ENCODE peak calls at places on chromosomes 6 and 20, in seven cellular contexts. One of them, this sample, is unnamed.
A peak's percentile ranks its signal among the peaks of the same experiment; 100 is the strongest.

GRCh38 chr6:68040780-68041179 is 594.3 kb upstream of the ADGRB3 start:
- DNase-seq in progenitor cell of endocrine pancreas: no peak
- DNase-seq in osteocyte: no peak
- DNase-seq in SJSA1: no peak
- DNase-seq in NCI-H1694: no peak
- DNase-seq in stromal cell of bone marrow: no peak
- DNase-seq in stimulated activated CD4-positive, alpha-beta T cell treated with anti-CD3 and anti-CD28 coated beads, Interleukin-1b, Interleukin-23, amount 100 ng/mL, for 1 hour: no peak
- DNase-seq in this sample: no peak

GRCh38 chr6:71012871-71013456 is 56.1 kb upstream of the B3GAT2 start:
- DNase-seq in osteocyte: no peak
- DNase-seq in stimulated activated CD4-positive, alpha-beta T cell treated with anti-CD3 and anti-CD28 coated beads, Interleukin-1b, Interleukin-23, amount 100 ng/mL, for 1 hour: no peak
- DNase-seq in SJSA1: peak; percentile 29
- DNase-seq in stromal cell of bone marrow: peak; percentile 25
- DNase-seq in progenitor cell of endocrine pancreas: no peak
- DNase-seq in NCI-H1694: peak; percentile 47
- DNase-seq in this sample: peak; percentile 52

GRCh38 chr6:150373260-150373701 is 4.5 kb downstream of the IYD start:
- DNase-seq in progenitor cell of endocrine pancreas: no peak
- DNase-seq in osteocyte: peak; percentile 17
- DNase-seq in stromal cell of bone marrow: peak; percentile 94
- DNase-seq in NCI-H1694: no peak
- DNase-seq in SJSA1: no peak
- DNase-seq in stimulated activated CD4-positive, alpha-beta T cell treated with anti-CD3 and anti-CD28 coated beads, Interleukin-1b, Interleukin-23, amount 100 ng/mL, for 1 hour: no peak
- DNase-seq in this sample: no peak

GRCh38 chr20:53937330-53937729 is 133.1 kb downstream of the BCAS1 start:
- DNase-seq in progenitor cell of endocrine pancreas: no peak
- DNase-seq in osteocyte: no peak
- DNase-seq in SJSA1: no peak
- DNase-seq in NCI-H1694: no peak
- DNase-seq in stromal cell of bone marrow: no peak
- DNase-seq in stimulated activated CD4-positive, alpha-beta T cell treated with anti-CD3 and anti-CD28 coated beads, Interleukin-1b, Interleukin-23, amount 100 ng/mL, for 1 hour: no peak
- DNase-seq in this sample: no peak

GRCh38 chr6:165117121-165117520 is 192.3 kb downstream of the C6orf118 start:
- DNase-seq in stromal cell of bone marrow: no peak
- DNase-seq in progenitor cell of endocrine pancreas: no peak
- DNase-seq in NCI-H1694: no peak
- DNase-seq in stimulated activated CD4-positive, alpha-beta T cell treated with anti-CD3 and anti-CD28 coated beads, Interleukin-1b, Interleukin-23, amount 100 ng/mL, for 1 hour: no peak
- DNase-seq in osteocyte: no peak
- DNase-seq in SJSA1: peak; percentile 81
- DNase-seq in this sample: no peak

GRCh38 chr6:159758031-159759001 is 3.5 kb upstream of the ACAT2 start:
- DNase-seq in osteocyte: no peak
- DNase-seq in stimulated activated CD4-positive, alpha-beta T cell treated with anti-CD3 and anti-CD28 coated beads, Interleukin-1b, Interleukin-23, amount 100 ng/mL, for 1 hour: no peak
- DNase-seq in progenitor cell of endocrine pancreas: no peak
- DNase-seq in SJSA1: peak; percentile 45
- DNase-seq in stromal cell of bone marrow: no peak
- DNase-seq in NCI-H1694: no peak
- DNase-seq in this sample: no peak

GRCh38 chr20:17660667-17661066 is 21.4 kb downstream of the RRBP1 start:
- DNase-seq in osteocyte: no peak
- DNase-seq in progenitor cell of endocrine pancreas: no peak
- DNase-seq in SJSA1: no peak
- DNase-seq in NCI-H1694: no peak
- DNase-seq in stromal cell of bone marrow: no peak
- DNase-seq in stimulated activated CD4-positive, alpha-beta T cell treated with anti-CD3 and anti-CD28 coated beads, Interleukin-1b, Interleukin-23, amount 100 ng/mL, for 1 hour: no peak
- DNase-seq in this sample: no peak

GRCh38 chr20:15799871-15800270 is 773.4 kb downstream of the KIF16B start:
- DNase-seq in osteocyte: no peak
- DNase-seq in SJSA1: no peak
- DNase-seq in progenitor cell of endocrine pancreas: no peak
- DNase-seq in NCI-H1694: no peak
- DNase-seq in stimulated activated CD4-positive, alpha-beta T cell treated with anti-CD3 and anti-CD28 coated beads, Interleukin-1b, Interleukin-23, amount 100 ng/mL, for 1 hour: no peak
- DNase-seq in stromal cell of bone marrow: peak; percentile 33
- DNase-seq in this sample: no peak

GRCh38 chr6:38799529-38800184 is 84.5 kb downstream of the DNAH8 start:
- DNase-seq in progenitor cell of endocrine pancreas: no peak
- DNase-seq in SJSA1: no peak
- DNase-seq in osteocyte: no peak
- DNase-seq in stimulated activated CD4-positive, alpha-beta T cell treated with anti-CD3 and anti-CD28 coated beads, Interleukin-1b, Interleukin-23, amount 100 ng/mL, for 1 hour: no peak
- DNase-seq in stromal cell of bone marrow: no peak
- DNase-seq in NCI-H1694: no peak
- DNase-seq in this sample: no peak

GRCh38 chr6:2589171-2589661 is 161.5 kb downstream of the MYLK4 start:
- DNase-seq in progenitor cell of endocrine pancreas: no peak
- DNase-seq in SJSA1: no peak
- DNase-seq in stromal cell of bone marrow: no peak
- DNase-seq in NCI-H1694: no peak
- DNase-seq in stimulated activated CD4-positive, alpha-beta T cell treated with anti-CD3 and anti-CD28 coated beads, Interleukin-1b, Interleukin-23, amount 100 ng/mL, for 1 hour: no peak
- DNase-seq in osteocyte: no peak
- DNase-seq in this sample: peak; percentile 4

GRCh38 chr6:44734886-44735630 is 347.6 kb downstream of the CDC5L start:
- DNase-seq in stromal cell of bone marrow: no peak
- DNase-seq in osteocyte: peak; percentile 53
- DNase-seq in stimulated activated CD4-positive, alpha-beta T cell treated with anti-CD3 and anti-CD28 coated beads, Interleukin-1b, Interleukin-23, amount 100 ng/mL, for 1 hour: no peak
- DNase-seq in SJSA1: no peak
- DNase-seq in progenitor cell of endocrine pancreas: no peak
- DNase-seq in NCI-H1694: no peak
- DNase-seq in this sample: no peak

GRCh38 chr6:150006961-150007464 is 18.3 kb downstream of the RAET1L start:
- DNase-seq in progenitor cell of endocrine pancreas: no peak
- DNase-seq in stimulated activated CD4-positive, alpha-beta T cell treated with anti-CD3 and anti-CD28 coated beads, Interleukin-1b, Interleukin-23, amount 100 ng/mL, for 1 hour: no peak
- DNase-seq in stromal cell of bone marrow: no peak
- DNase-seq in NCI-H1694: peak; percentile 11
- DNase-seq in SJSA1: no peak
- DNase-seq in osteocyte: peak; percentile 56
- DNase-seq in this sample: peak; percentile 23

GRCh38 chr20:4091332-4092135 is 76.2 kb upstream of the RNF24 start:
- DNase-seq in stromal cell of bone marrow: no peak
- DNase-seq in osteocyte: peak; percentile 83
- DNase-seq in NCI-H1694: peak; percentile 26
- DNase-seq in stimulated activated CD4-positive, alpha-beta T cell treated with anti-CD3 and anti-CD28 coated beads, Interleukin-1b, Interleukin-23, amount 100 ng/mL, for 1 hour: no peak
- DNase-seq in progenitor cell of endocrine pancreas: peak; percentile 58
- DNase-seq in SJSA1: peak; percentile 35
- DNase-seq in this sample: peak; percentile 78

GRCh38 chr6:157650261-157650640 is 172.8 kb upstream of the SNX9 start:
- DNase-seq in osteocyte: no peak
- DNase-seq in SJSA1: no peak
- DNase-seq in progenitor cell of endocrine pancreas: no peak
- DNase-seq in NCI-H1694: no peak
- DNase-seq in stromal cell of bone marrow: no peak
- DNase-seq in stimulated activated CD4-positive, alpha-beta T cell treated with anti-CD3 and anti-CD28 coated beads, Interleukin-1b, Interleukin-23, amount 100 ng/mL, for 1 hour: no peak
- DNase-seq in this sample: no peak

GRCh38 chr20:2822073-2822472 is 5.9 kb downstream of the TMEM239 start:
- DNase-seq in stimulated activated CD4-positive, alpha-beta T cell treated with anti-CD3 and anti-CD28 coated beads, Interleukin-1b, Interleukin-23, amount 100 ng/mL, for 1 hour: no peak
- DNase-seq in osteocyte: peak; percentile 73
- DNase-seq in stromal cell of bone marrow: no peak
- DNase-seq in SJSA1: no peak
- DNase-seq in progenitor cell of endocrine pancreas: no peak
- DNase-seq in NCI-H1694: no peak
- DNase-seq in this sample: no peak

GRCh38 chr20:58818585-58819285 is 32.0 kb downstream of the GNAS-AS1 start:
- DNase-seq in stromal cell of bone marrow: no peak
- DNase-seq in stimulated activated CD4-positive, alpha-beta T cell treated with anti-CD3 and anti-CD28 coated beads, Interleukin-1b, Interleukin-23, amount 100 ng/mL, for 1 hour: no peak
- DNase-seq in NCI-H1694: no peak
- DNase-seq in progenitor cell of endocrine pancreas: no peak
- DNase-seq in SJSA1: peak; percentile 93
- DNase-seq in osteocyte: no peak
- DNase-seq in this sample: no peak

GRCh38 chr6:131678401-131678800 is 22.8 kb downstream of the OR2A4 start:
- DNase-seq in stimulated activated CD4-positive, alpha-beta T cell treated with anti-CD3 and anti-CD28 coated beads, Interleukin-1b, Interleukin-23, amount 100 ng/mL, for 1 hour: no peak
- DNase-seq in stromal cell of bone marrow: no peak
- DNase-seq in NCI-H1694: no peak
- DNase-seq in osteocyte: no peak
- DNase-seq in SJSA1: peak; percentile 24
- DNase-seq in progenitor cell of endocrine pancreas: no peak
- DNase-seq in this sample: no peak

GRCh38 chr6:64874776-64875175 is 832.2 kb downstream of the EYS start:
- DNase-seq in NCI-H1694: no peak
- DNase-seq in osteocyte: no peak
- DNase-seq in stimulated activated CD4-positive, alpha-beta T cell treated with anti-CD3 and anti-CD28 coated beads, Interleukin-1b, Interleukin-23, amount 100 ng/mL, for 1 hour: no peak
- DNase-seq in progenitor cell of endocrine pancreas: no peak
- DNase-seq in stromal cell of bone marrow: no peak
- DNase-seq in SJSA1: no peak
- DNase-seq in this sample: no peak

GRCh38 chr6:146775227-146775626 is 176.5 kb downstream of the ADGB start:
- DNase-seq in stromal cell of bone marrow: no peak
- DNase-seq in SJSA1: no peak
- DNase-seq in osteocyte: no peak
- DNase-seq in NCI-H1694: no peak
- DNase-seq in stimulated activated CD4-positive, alpha-beta T cell treated with anti-CD3 and anti-CD28 coated beads, Interleukin-1b, Interleukin-23, amount 100 ng/mL, for 1 hour: no peak
- DNase-seq in progenitor cell of endocrine pancreas: no peak
- DNase-seq in this sample: peak; percentile 23

GRCh38 chr6:41964201-41964887 is 22.7 kb upstream of the CCND3 start:
- DNase-seq in progenitor cell of endocrine pancreas: no peak
- DNase-seq in SJSA1: no peak
- DNase-seq in osteocyte: no peak
- DNase-seq in NCI-H1694: peak; percentile 41
- DNase-seq in stromal cell of bone marrow: no peak
- DNase-seq in stimulated activated CD4-positive, alpha-beta T cell treated with anti-CD3 and anti-CD28 coated beads, Interleukin-1b, Interleukin-23, amount 100 ng/mL, for 1 hour: no peak
- DNase-seq in this sample: no peak

GRCh38 chr6:26225848-26226590 is 138.8 kb downstream of the HFE start:
- DNase-seq in progenitor cell of endocrine pancreas: no peak
- DNase-seq in stimulated activated CD4-positive, alpha-beta T cell treated with anti-CD3 and anti-CD28 coated beads, Interleukin-1b, Interleukin-23, amount 100 ng/mL, for 1 hour: no peak
- DNase-seq in osteocyte: no peak
- DNase-seq in stromal cell of bone marrow: no peak
- DNase-seq in NCI-H1694: no peak
- DNase-seq in SJSA1: no peak
- DNase-seq in this sample: no peak

GRCh38 chr20:43955244-43956191 is 40.9 kb downstream of the TOX2 start:
- DNase-seq in osteocyte: no peak
- DNase-seq in SJSA1: peak; percentile 95
- DNase-seq in progenitor cell of endocrine pancreas: no peak
- DNase-seq in stromal cell of bone marrow: peak; percentile 98
- DNase-seq in NCI-H1694: no peak
- DNase-seq in stimulated activated CD4-positive, alpha-beta T cell treated with anti-CD3 and anti-CD28 coated beads, Interleukin-1b, Interleukin-23, amount 100 ng/mL, for 1 hour: no peak
- DNase-seq in this sample: peak; percentile 74

GRCh38 chr20:35641743-35642142 is 23.0 kb downstream of the CPNE1 start:
- DNase-seq in stromal cell of bone marrow: no peak
- DNase-seq in stimulated activated CD4-positive, alpha-beta T cell treated with anti-CD3 and anti-CD28 coated beads, Interleukin-1b, Interleukin-23, amount 100 ng/mL, for 1 hour: no peak
- DNase-seq in SJSA1: no peak
- DNase-seq in progenitor cell of endocrine pancreas: no peak
- DNase-seq in osteocyte: no peak
- DNase-seq in NCI-H1694: no peak
- DNase-seq in this sample: no peak

This sample was measured in HT-29.